ENCODE peak calls at places on chromosomes 3 and 15, in nine cellular contexts. N is stomach, V is NB4, W is ovary, P is prostate gland, K is Peyer's patch, Y is upper lobe of left lung, M is uterus, D is heart left ventricle. Z is an unnamed sample.

GRCh38 chr15:33551860-33552259 is 241.1 kb downstream of the RYR3 start:
- DNase-seq in Y (no peak), V (no peak), D (no peak), M (no peak), K (no peak), N (no peak), P (no peak), W (no peak), Z (no peak)

GRCh38 chr3:30682434-30683155 is 76.2 kb downstream of the TGFBR2 start:
- DNase-seq in M (no peak), N (no peak), D (no peak), K (no peak), Y (no peak), V (peak; percentile 13), P (no peak), W (no peak), Z (no peak)

GRCh38 chr3:22450785-22451400 is 699.9 kb upstream of the ZNF385D start:
- DNase-seq in N (no peak), V (peak; percentile 8), M (no peak), K (no peak), P (no peak), Y (no peak), D (no peak), W (no peak), Z (no peak)

GRCh38 chr3:69784854-69785523 is 45.7 kb downstream of the MITF start:
- DNase-seq in M (peak; percentile 60), V (no peak), Y (peak; percentile 91), D (peak; percentile 81), K (no peak), W (peak; percentile 34), P (no peak), N (no peak), Z (peak; percentile 90)

GRCh38 chr3:8445861-8446260 is 55.8 kb upstream of the LMCD1 start:
- DNase-seq in M (no peak), K (no peak), W (no peak), D (no peak), N (no peak), P (peak; percentile 42), V (no peak), Y (no peak), Z (no peak)

GRCh38 chr3:124811441-124811840 is 75.7 kb downstream of the ITGB5 start:
- DNase-seq in P (no peak), N (no peak), Y (no peak), K (no peak), W (no peak), D (no peak), V (no peak), M (no peak), Z (no peak)

GRCh38 chr15:44729394-44729913 is 6.9 kb upstream of the TRIM69 start:
- DNase-seq in K (no peak), M (no peak), V (peak; percentile 30), W (peak; percentile 48), N (peak; percentile 50), P (peak; percentile 35), Y (peak; percentile 42), D (peak; percentile 49), Z (no peak)

GRCh38 chr15:100895721-100896120 is 16.1 kb downstream of the ALDH1A3 start:
- DNase-seq in N (peak; percentile 21), D (no peak), V (no peak), K (no peak), W (no peak), Y (no peak), M (no peak), P (no peak), Z (no peak)

GRCh38 chr15:62904511-62904910 is 138.0 kb upstream of the TPM1 start:
- DNase-seq in D (no peak), W (no peak), Y (no peak), V (no peak), N (no peak), P (no peak), M (no peak), K (no peak), Z (no peak)

GRCh38 chr15:74631935-74632560 is 16.4 kb downstream of the CLK3 start:
- DNase-seq in M (peak; percentile 59), N (peak; percentile 69), D (no peak), Y (peak; percentile 58), P (peak; percentile 50), W (peak; percentile 65), K (peak; percentile 71), V (peak; percentile 72), Z (peak; percentile 61)

GRCh38 chr3:46634856-46635255 is 22.5 kb downstream of the FAM240A start:
- DNase-seq in D (no peak), Y (no peak), K (no peak), V (no peak), M (no peak), N (no peak), W (no peak), P (no peak), Z (no peak)

DNA sequence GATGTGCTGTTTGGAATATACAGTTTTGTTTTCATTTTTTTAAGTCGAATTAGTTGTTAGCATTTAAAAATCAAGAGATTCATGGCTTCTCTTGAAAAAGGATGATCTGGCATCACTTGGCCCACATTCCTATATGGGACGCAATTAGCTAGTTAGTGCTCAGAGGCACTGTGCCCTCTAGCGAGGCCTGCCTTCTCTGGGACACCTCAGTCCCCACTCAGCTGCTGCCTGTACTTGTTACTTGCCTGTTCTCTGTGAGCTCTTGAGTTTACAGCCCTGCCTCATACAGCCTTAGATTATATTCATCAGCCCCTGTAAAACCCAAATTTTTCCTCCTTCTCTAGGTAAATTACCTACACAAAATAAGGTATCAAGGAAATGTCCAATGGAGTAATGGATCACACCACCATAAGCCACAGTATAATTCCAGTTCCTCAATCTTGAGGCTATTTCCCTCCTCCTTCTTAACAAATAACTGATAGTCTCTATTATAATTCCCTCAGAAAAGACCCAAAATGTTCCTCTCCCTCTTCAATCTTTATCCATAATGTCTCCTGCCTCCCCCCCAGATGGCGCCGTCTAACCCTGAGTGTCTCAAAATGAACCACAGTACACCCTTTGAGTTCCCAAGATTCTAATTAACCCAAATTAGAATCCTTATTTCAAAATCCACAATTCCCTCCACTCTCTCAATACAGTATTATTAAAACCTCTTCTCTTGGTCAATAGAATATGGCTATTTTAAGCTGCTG is 2.7 kb downstream of the ZMAT3 start:
- DNase-seq in N (no peak), P (no peak), W (no peak), K (no peak), V (peak; percentile 50), Y (no peak), D (no peak), M (no peak), Z (no peak)
- TF ChIP-seq CTCF in N (no peak), P (no peak), W (no peak), K (peak; percentile 16), V (peak; percentile 40), Y (no peak), D (no peak), M (no peak), Z (no peak)

GRCh38 chr15:50906954-50907865 is 1.3 kb upstream of the AP4E1 start:
- DNase-seq in Y (peak; percentile 36), W (no peak), D (no peak), N (peak; percentile 32), P (no peak), M (no peak), K (no peak), V (peak; percentile 52), Z (no peak)
- H3K4me3 ChIP-seq in Y (peak overlapping the region; percentile 93), W (peak overlapping the region; percentile 73), D (peak overlapping the region; percentile 90), N (peak overlapping the region; percentile 98), P (peak overlapping the region; percentile 91), M (peak overlapping the region; percentile 88), K (peak overlapping the region; percentile 95), V (peak overlapping the region; percentile 76), Z (peak overlapping the region; percentile 71)

GRCh38 chr15:41285285-41285684 is 47.1 kb downstream of the OIP5 start:
- DNase-seq in K (no peak), N (no peak), P (no peak), D (no peak), W (no peak), Y (no peak), M (no peak), V (no peak), Z (no peak)

GRCh38 chr15:41286665-41287333 is 45.6 kb downstream of the OIP5 start:
- DNase-seq in N (no peak), V (peak; percentile 39), M (no peak), W (no peak), D (no peak), P (no peak), K (no peak), Y (no peak), Z (no peak)

GRCh38 chr15:41281236-41281635 is 50.2 kb downstream of the CHP1 start:
- DNase-seq in K (no peak), Y (no peak), D (no peak), N (no peak), V (peak; percentile 34), W (no peak), M (no peak), P (no peak), Z (no peak)

GRCh38 chr15:41284425-41285177 is 47.8 kb downstream of the OIP5 start:
- DNase-seq in N (no peak), Y (no peak), M (no peak), K (no peak), W (peak; percentile 26), V (peak; percentile 68), D (no peak), P (peak; percentile 16), Z (peak; percentile 15)

GRCh38 chr15:41283653-41284424 is 48.6 kb downstream of the OIP5 start:
- DNase-seq in Y (peak; percentile 98), P (peak; percentile 99), W (peak; percentile 98), N (peak; percentile 99), M (peak; percentile 97), V (peak; percentile 99), K (peak; percentile 97), D (peak; percentile 99), Z (peak; percentile 99)
- TF ChIP-seq POLR2A in Y (no peak), P (peak; percentile 93), W (peak; percentile 81), N (peak; percentile 89), M (peak; percentile 87), V (peak; percentile 98), K (peak; percentile 81), D (peak; percentile 94), Z (peak; percentile 95)

GRCh38 chr15:77074350-77074749 is 3.4 kb upstream of the TSPAN3 start:
- DNase-seq in M (no peak), N (no peak), D (no peak), W (no peak), P (no peak), Y (no peak), V (no peak), K (no peak), Z (no peak)

GRCh38 chr15:77076325-77076915 is 5.5 kb upstream of the TSPAN3 start:
- DNase-seq in P (no peak), N (no peak), D (no peak), Y (no peak), W (no peak), M (no peak), K (no peak), V (no peak), Z (no peak)

GRCh38 chr15:77071338-77072223 is 672 bp upstream of the TSPAN3 start:
- DNase-seq in N (no peak), Y (no peak), M (no peak), P (no peak), V (no peak), D (no peak), W (no peak), K (no peak), Z (peak; percentile 19)

GRCh38 chr15:77070500-77071337 is at the start of gene TSPAN3:
- DNase-seq in K (peak; percentile 93), D (peak; percentile 95), Y (peak; percentile 96), N (peak; percentile 94), P (peak; percentile 88), V (peak; percentile 97), M (peak; percentile 94), W (peak; percentile 95), Z (peak; percentile 94)

DNA sequence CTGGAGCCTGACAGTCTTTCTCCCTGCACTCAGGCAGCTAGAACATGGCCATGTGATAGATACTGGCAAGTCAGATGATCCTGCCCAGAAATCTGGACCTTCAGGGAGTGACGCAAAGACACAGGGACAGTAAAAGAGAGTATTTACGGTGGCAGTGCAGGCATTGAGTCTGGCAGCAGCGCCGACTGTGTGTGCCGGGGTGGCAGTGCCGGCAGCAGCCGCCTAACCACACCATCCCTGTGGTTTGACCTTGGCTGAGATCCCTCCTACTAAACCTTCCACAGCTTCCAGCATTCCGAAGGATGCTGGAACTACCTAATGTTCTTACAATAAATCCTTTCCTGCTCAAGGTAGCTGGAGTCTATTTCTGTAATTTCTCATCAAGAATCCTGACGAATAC is 4.6 kb upstream of the TSPAN3 start:
- DNase-seq in K (no peak), V (no peak), D (no peak), N (peak; percentile 50), M (no peak), W (no peak), Y (no peak), P (no peak), Z (no peak)
- TF ChIP-seq CTCF in K (no peak), V (no peak), D (no peak), N (no peak), M (no peak), W (no peak), Y (no peak), P (no peak), Z (no peak)